ENCODE peak calls at places on chromosomes 6 and 20, in nine cellular contexts. D is T-helper 2 cell; U is KBM-7; S is amniotic epithelial cell; Q is hypothalamus; B is CD8-positive, alpha-beta T cell; O is foreskin fibroblast; L is HTR-8/SVneo; M is A172. I is an unnamed sample.

GRCh38 chr20:34512266-34512954 is 3.8 kb upstream of the DYNLRB1 start:
- DNase-seq in D (no peak), U (no peak), S (no peak), Q (no peak), B (no peak), O (peak; percentile 42), L (no peak), M (no peak), I (no peak)

GRCh38 chr6:113860165-113860955 is 3.2 kb downstream of the MARCKS start:
- DNase-seq in D (no peak), U (no peak), S (peak; percentile 41), Q (peak; percentile 38), B (no peak), O (peak; percentile 53), L (no peak), M (no peak), I (peak; percentile 63)

GRCh38 chr20:22601361-22602141 is 17.2 kb upstream of the FOXA2 start:
- DNase-seq in D (no peak), U (no peak), S (no peak), Q (no peak), B (no peak), O (no peak), L (no peak), M (no peak), I (no peak)

GRCh38 chr20:32709528-32710121 is 33.6 kb downstream of the COMMD7 start:
- DNase-seq in D (no peak), U (no peak), S (peak; percentile 63), Q (no peak), B (no peak), O (no peak), L (no peak), M (no peak), I (peak; percentile 55)

GRCh38 chr6:108897371-108897770 is 49.1 kb downstream of the ARMC2 start:
- DNase-seq in D (no peak), U (peak; percentile 59), S (no peak), Q (no peak), B (no peak), O (peak; percentile 51), L (peak; percentile 17), M (no peak), I (peak; percentile 63)

GRCh38 chr6:33014841-33015634 is 5.6 kb upstream of the HLA-DOA start:
- DNase-seq in D (no peak), U (peak; percentile 90), S (peak; percentile 81), Q (no peak), B (no peak), O (peak; percentile 90), L (peak; percentile 83), M (peak; percentile 73), I (peak; percentile 94)

GRCh38 chr20:50921055-50921454 is 10.2 kb downstream of the ADNP start:
- DNase-seq in D (no peak), U (no peak), S (peak; percentile 33), Q (no peak), B (no peak), O (peak; percentile 41), L (no peak), M (no peak), I (peak; percentile 48)

GRCh38 chr6:82488403-82488802 is 124.8 kb downstream of the TPBG start:
- DNase-seq in D (no peak), U (no peak), S (no peak), Q (no peak), B (no peak), O (no peak), L (no peak), M (no peak), I (no peak)

GRCh38 chr20:62312662-62312977 is 9.8 kb downstream of the ADRM1 start:
- DNase-seq in D (no peak), U (no peak), S (no peak), Q (no peak), B (no peak), O (no peak), L (no peak), M (no peak), I (no peak)

GRCh38 chr20:46900068-46900467 is 5.4 kb downstream of the EYA2 start:
- DNase-seq in D (no peak), U (peak; percentile 15), S (no peak), Q (no peak), B (no peak), O (no peak), L (no peak), M (no peak), I (no peak)

GRCh38 chr6:111873178-111874029 is at the start of gene FYN:
- DNase-seq in D (peak; percentile 98), U (peak; percentile 96), S (peak; percentile 89), Q (peak; percentile 99), B (peak; percentile 97), O (peak; percentile 100), L (peak; percentile 99), M (peak; percentile 87), I (peak; percentile 97)

GRCh38 chr6:107495196-107495643 is 5.3 kb downstream of the SOBP start:
- DNase-seq in D (no peak), U (no peak), S (no peak), Q (no peak), B (no peak), O (peak; percentile 38), L (no peak), M (no peak), I (peak; percentile 52)

GRCh38 chr6:26288155-26288554 is 76.8 kb upstream of the BTN3A2 start:
- DNase-seq in D (no peak), U (no peak), S (no peak), Q (no peak), B (no peak), O (no peak), L (no peak), M (no peak), I (no peak)

GRCh38 chr6:148869589-148869988 is 122.8 kb downstream of the UST start:
- DNase-seq in D (no peak), U (no peak), S (peak; percentile 62), Q (no peak), B (no peak), O (peak; percentile 95), L (peak; percentile 63), M (peak; percentile 85), I (peak; percentile 74)

GRCh38 chr6:137827977-137828815 is 38.9 kb upstream of the TNFAIP3 start:
- DNase-seq in D (no peak), U (no peak), S (no peak), Q (no peak), B (no peak), O (no peak), L (no peak), M (no peak), I (no peak)

GRCh38 chr6:10713962-10714361 is 8.9 kb upstream of the TMEM14C start:
- DNase-seq in D (no peak), U (no peak), S (no peak), Q (no peak), B (no peak), O (no peak), L (no peak), M (no peak), I (no peak)

GRCh38 chr6:8674088-8674487 is 238.7 kb upstream of the SLC35B3 start:
- DNase-seq in D (no peak), U (no peak), S (no peak), Q (no peak), B (no peak), O (no peak), L (no peak), M (no peak), I (no peak)

GRCh38 chr6:20840675-20841074 is 306.4 kb downstream of the CDKAL1 start:
- DNase-seq in D (no peak), U (no peak), S (peak; percentile 84), Q (no peak), B (no peak), O (peak; percentile 49), L (no peak), M (no peak), I (peak; percentile 78)

GRCh38 chr6:24658573-24659511 is 7.9 kb downstream of the TDP2 start:
- DNase-seq in D (no peak), U (no peak), S (peak; percentile 81), Q (no peak), B (no peak), O (peak; percentile 76), L (no peak), M (peak; percentile 55), I (peak; percentile 97)

GRCh38 chr20:43839793-43840199 is 74.9 kb upstream of the TOX2 start:
- DNase-seq in D (no peak), U (no peak), S (no peak), Q (no peak), B (no peak), O (no peak), L (no peak), M (no peak), I (no peak)

GRCh38 chr6:41723178-41723935 is 12.1 kb downstream of the TFEB start:
- DNase-seq in D (no peak), U (peak; percentile 94), S (peak; percentile 97), Q (peak; percentile 48), B (no peak), O (peak; percentile 96), L (peak; percentile 94), M (peak; percentile 82), I (peak; percentile 95)

GRCh38 chr20:47546184-47547033 is 44.7 kb downstream of the NCOA3 start:
- DNase-seq in D (no peak), U (no peak), S (peak; percentile 84), Q (no peak), B (no peak), O (peak; percentile 75), L (peak; percentile 39), M (no peak), I (peak; percentile 81)

GRCh38 chr6:63527658-63528514 is 44.4 kb upstream of the LOC128125822 start:
- DNase-seq in D (no peak), U (no peak), S (peak; percentile 100), Q (no peak), B (no peak), O (peak; percentile 56), L (peak; percentile 92), M (peak; percentile 91), I (peak; percentile 99)

GRCh38 chr6:134758616-134759015 is 191.3 kb downstream of the ALDH8A1 start:
- DNase-seq in D (no peak), U (no peak), S (no peak), Q (no peak), B (no peak), O (no peak), L (no peak), M (no peak), I (no peak)

I was measured in choroid plexus epithelial cell.